ENCODE peak calls at places on chromosomes 13 and 19, in eight cellular contexts. L is activated CD8-positive, alpha-beta T cell treated with anti-CD3 and anti-CD28 coated beads, Interleukin-2, amount 10 ng/mL, durations not matched to agents 7 days and 5 days; E is H1; U is stimulated activated CD8-positive, alpha-beta memory T cell treated with anti-CD3 and anti-CD28 coated beads, Interleukin-4, amount 100 ng/mL, for 1 hour; D is H9; X is left ventricle myocardium inferior; R is WTC11; W is activated CD4-positive, CD25-positive, alpha-beta regulatory T cell treated with anti-CD3 and anti-CD28 coated beads, Interleukin-2, amount 50 U/mL, for 16 hours. H is an unnamed sample.

GRCh38 chr19:43407416-43408005 is 7.2 kb upstream of the TEX101 start:
- DNase-seq in L (no peak), E (peak; percentile 60), U (no peak), D (peak; percentile 55), X (no peak), R (peak; percentile 36), W (no peak), H (no peak)

GRCh38 chr13:42398542-42398941 is 126.6 kb downstream of the AKAP11 start:
- DNase-seq in L (no peak), E (no peak), U (no peak), D (no peak), X (no peak), R (no peak), W (no peak), H (no peak)

GRCh38 chr13:99610702-99611289 is 109.5 kb downstream of the TM9SF2 start:
- DNase-seq in L (no peak), E (no peak), U (no peak), D (peak; percentile 31), X (no peak), R (no peak), W (no peak), H (no peak)

GRCh38 chr13:98869408-98870090 is 108.3 kb downstream of the DOCK9 start:
- DNase-seq in L (no peak), E (no peak), U (no peak), D (no peak), X (peak; percentile 28), R (no peak), W (no peak), H (no peak)

GRCh38 chr13:110636053-110636475 is 20.7 kb downstream of the NAXD start:
- DNase-seq in L (no peak), E (no peak), U (no peak), D (no peak), X (no peak), R (no peak), W (no peak), H (no peak)

GRCh38 chr19:9528757-9529336 is 9.6 kb downstream of the ZNF426 start:
- DNase-seq in L (no peak), E (no peak), U (no peak), D (no peak), X (no peak), R (no peak), W (no peak), H (no peak)

GRCh38 chr13:44197791-44198770 is 175.5 kb upstream of the SERP2 start:
- DNase-seq in L (peak; percentile 35), E (no peak), U (no peak), D (no peak), X (no peak), R (no peak), W (no peak), H (no peak)

GRCh38 chr13:44317752-44318550 is 55.7 kb upstream of the SERP2 start:
- DNase-seq in L (no peak), E (no peak), U (no peak), D (no peak), X (no peak), R (no peak), W (no peak), H (no peak)